ENCODE peak calls at places on chromosomes 2 and 18, in nine cellular contexts. F is NAMALWA; S is anterior cingulate cortex; U is activated naive CD4-positive, alpha-beta T cell; K is H54; W is NCI-H1092; Y is BE2C; V is islet precursor cell; J is activated CD4-positive, CD25-positive, alpha-beta regulatory T cell. D is an unnamed sample.

GRCh38 chr18:10351858-10352257 is 102.6 kb upstream of the APCDD1 start:
- DNase-seq in F (no peak), S (no peak), U (no peak), K (no peak), W (no peak), Y (no peak), V (no peak), J (no peak), D (no peak)

GRCh38 chr2:119142822-119143221 is 15.7 kb downstream of the C1QL2 start:
- DNase-seq in F (no peak), S (peak; percentile 75), U (no peak), K (no peak), W (no peak), Y (no peak), V (no peak), J (no peak), D (no peak)

GRCh38 chr18:29157057-29157780 is 980.3 kb upstream of the CDH2 start:
- DNase-seq in F (no peak), S (no peak), U (no peak), K (no peak), W (no peak), Y (no peak), V (no peak), J (no peak), D (no peak)

GRCh38 chr2:65456074-65456473 is 23.7 kb upstream of the SPRED2 start:
- DNase-seq in F (no peak), S (no peak), U (no peak), K (peak; percentile 49), W (no peak), Y (no peak), V (no peak), J (no peak), D (peak; percentile 69)

GRCh38 chr2:120442923-120443571 is 97.1 kb downstream of the INHBB start:
- DNase-seq in F (no peak), S (no peak), U (peak; percentile 21), K (no peak), W (no peak), Y (no peak), V (peak; percentile 94), J (no peak), D (no peak)

GRCh38 chr2:38504169-38504568 is 98.6 kb downstream of the HNRNPLL start:
- DNase-seq in F (no peak), S (no peak), U (no peak), K (no peak), W (no peak), Y (no peak), V (no peak), J (no peak), D (no peak)

GRCh38 chr2:150013011-150013410 is 425.4 kb upstream of the MMADHC start:
- DNase-seq in F (no peak), S (no peak), U (no peak), K (no peak), W (no peak), Y (no peak), V (no peak), J (no peak), D (no peak)

GRCh38 chr2:23916727-23917458 is 10.0 kb downstream of the ATAD2B start:
- DNase-seq in F (peak; percentile 51), S (no peak), U (no peak), K (no peak), W (no peak), Y (no peak), V (no peak), J (no peak), D (no peak)

GRCh38 chr18:60980422-60981005 is 352.7 kb upstream of the CDH20 start:
- DNase-seq in F (no peak), S (no peak), U (no peak), K (no peak), W (no peak), Y (no peak), V (no peak), J (no peak), D (no peak)

GRCh38 chr2:46942143-46942526 is 26.5 kb upstream of the MCFD2 start:
- DNase-seq in F (peak; percentile 69), S (no peak), U (peak; percentile 34), K (peak; percentile 48), W (no peak), Y (no peak), V (no peak), J (peak; percentile 25), D (no peak)

GRCh38 chr2:222569826-222570225 is 86.1 kb downstream of the FARSB start:
- DNase-seq in F (no peak), S (no peak), U (no peak), K (peak; percentile 10), W (no peak), Y (no peak), V (no peak), J (no peak), D (no peak)

GRCh38 chr2:72895759-72896281 is 8.6 kb downstream of the SPR start:
- DNase-seq in F (peak; percentile 13), S (no peak), U (no peak), K (no peak), W (no peak), Y (no peak), V (no peak), J (no peak), D (no peak)

GRCh38 chr18:41932899-41933298 is 22.1 kb upstream of the PIK3C3 start:
- DNase-seq in F (no peak), S (no peak), U (no peak), K (no peak), W (no peak), Y (no peak), V (no peak), J (no peak), D (no peak)

GRCh38 chr2:9317559-9317958 is 105.8 kb downstream of the ITGB1BP1 start:
- DNase-seq in F (no peak), S (no peak), U (no peak), K (no peak), W (no peak), Y (no peak), V (no peak), J (no peak), D (no peak)

GRCh38 chr2:239940861-239941570 is 84.1 kb downstream of the NDUFA10 start:
- DNase-seq in F (no peak), S (no peak), U (no peak), K (no peak), W (no peak), Y (peak; percentile 2), V (no peak), J (no peak), D (no peak)

GRCh38 chr18:59300676-59301285 is 17.7 kb downstream of the CPLX4 start:
- DNase-seq in F (no peak), S (no peak), U (no peak), K (peak; percentile 18), W (no peak), Y (no peak), V (peak; percentile 38), J (no peak), D (no peak)

GRCh38 chr2:163601377-163601776 is 134.4 kb downstream of the FIGN start:
- DNase-seq in F (no peak), S (no peak), U (no peak), K (no peak), W (no peak), Y (no peak), V (no peak), J (no peak), D (peak; percentile 75)

GRCh38 chr2:17960925-17961324 is 82.5 kb downstream of the KCNS3 start:
- DNase-seq in F (no peak), S (no peak), U (no peak), K (no peak), W (no peak), Y (no peak), V (no peak), J (no peak), D (no peak)

GRCh38 chr18:44744206-44745180 is 63.8 kb downstream of the SETBP1 start:
- DNase-seq in F (no peak), S (peak; percentile 33), U (no peak), K (no peak), W (peak; percentile 59), Y (peak; percentile 79), V (peak; percentile 67), J (no peak), D (no peak)

GRCh38 chr2:64274399-64275173 is 130.4 kb upstream of the PELI1 start:
- DNase-seq in F (no peak), S (no peak), U (no peak), K (no peak), W (no peak), Y (peak; percentile 18), V (peak; percentile 60), J (no peak), D (no peak)

GRCh38 chr2:112021781-112022231 is 33.3 kb upstream of the TMEM87B start:
- DNase-seq in F (no peak), S (no peak), U (no peak), K (peak; percentile 25), W (no peak), Y (no peak), V (no peak), J (no peak), D (no peak)

GRCh38 chr2:29113891-29114321 is 1.3 kb upstream of the CLIP4 start:
- DNase-seq in F (no peak), S (no peak), U (no peak), K (peak; percentile 53), W (no peak), Y (peak; percentile 71), V (no peak), J (no peak), D (no peak)

GRCh38 chr2:182006606-182007005 is 21.0 kb downstream of the PPP1R1C start:
- DNase-seq in F (no peak), S (no peak), U (no peak), K (no peak), W (no peak), Y (no peak), V (no peak), J (no peak), D (no peak)

GRCh38 chr18:43139288-43139946 is 23.9 kb upstream of the RIT2 start:
- DNase-seq in F (no peak), S (no peak), U (no peak), K (no peak), W (no peak), Y (no peak), V (no peak), J (no peak), D (no peak)

GRCh38 chr2:19674051-19675002 is 227.5 kb downstream of the TTC32 start:
- DNase-seq in F (no peak), S (no peak), U (no peak), K (no peak), W (no peak), Y (no peak), V (no peak), J (no peak), D (no peak)

GRCh38 chr2:10400978-10401951 is 46.9 kb downstream of the ODC1 start:
- DNase-seq in F (no peak), S (no peak), U (no peak), K (no peak), W (no peak), Y (no peak), V (no peak), J (no peak), D (no peak)

GRCh38 chr2:45860136-45861106 is 208.9 kb downstream of the PRKCE start:
- DNase-seq in F (peak; percentile 40), S (peak; percentile 57), U (no peak), K (no peak), W (no peak), Y (peak; percentile 78), V (no peak), J (no peak), D (no peak)

GRCh38 chr2:237073552-237073951 is 12.1 kb upstream of the COPS8 start:
- DNase-seq in F (no peak), S (no peak), U (no peak), K (peak; percentile 31), W (no peak), Y (no peak), V (peak; percentile 76), J (no peak), D (no peak)

GRCh38 chr2:118062669-118063068 is 25.6 kb upstream of the INSIG2 start:
- DNase-seq in F (no peak), S (no peak), U (no peak), K (no peak), W (no peak), Y (no peak), V (no peak), J (no peak), D (no peak)

GRCh38 chr2:35871672-35872071 is 483.9 kb upstream of the CRIM1 start:
- DNase-seq in F (no peak), S (no peak), U (no peak), K (no peak), W (no peak), Y (no peak), V (no peak), J (no peak), D (no peak)

GRCh38 chr2:45330617-45331016 is 280.4 kb downstream of the SRBD1 start:
- DNase-seq in F (no peak), S (no peak), U (no peak), K (no peak), W (no peak), Y (no peak), V (no peak), J (no peak), D (peak; percentile 34)

D was measured in kidney epithelial cell.